ENCODE peak calls at places on chromosomes 4 and X, in nine cellular contexts. S, D, T, F, R, I, K, C and E are unnamed samples.

GRCh38 chr4:152727784-152728183 is 48.0 kb upstream of the TMEM154 start:
- DNase-seq in S (no peak), D (no peak), T (no peak), F (no peak), R (no peak), I (no peak), K (no peak), C (no peak), E (no peak)

GRCh38 chr4:149836546-149836945 is 20.9 kb upstream of the IQCM start:
- DNase-seq in S (no peak), D (no peak), T (no peak), F (no peak), R (no peak), I (no peak), K (no peak), C (no peak), E (peak; percentile 9)

GRCh38 chrX:100512471-100512870 is 72.3 kb upstream of the TNMD start:
- DNase-seq in S (peak; percentile 17), D (no peak), T (peak; percentile 16), F (peak; percentile 2), R (no peak), I (no peak), K (no peak), C (peak; percentile 52), E (peak; percentile 8)

GRCh38 chr4:898123-898522 is 34.0 kb downstream of the GAK start:
- DNase-seq in S (no peak), D (no peak), T (no peak), F (no peak), R (no peak), I (no peak), K (no peak), C (no peak), E (no peak)

GRCh38 chrX:69291111-69291510 is 125.9 kb upstream of the PJA1 start:
- DNase-seq in S (no peak), D (no peak), T (no peak), F (no peak), R (no peak), I (no peak), K (no peak), C (no peak), E (no peak)

GRCh38 chrX:475926-476723 is 89.4 kb upstream of the PPP2R3B start:
- DNase-seq in S (no peak), D (no peak), T (no peak), F (no peak), R (no peak), I (no peak), K (no peak), C (no peak), E (no peak)

GRCh38 chr4:168923526-168924194 is 86.4 kb downstream of the CBR4 start:
- DNase-seq in S (peak; percentile 76), D (peak; percentile 63), T (peak; percentile 91), F (peak; percentile 82), R (peak; percentile 69), I (peak; percentile 63), K (peak; percentile 7), C (peak; percentile 57), E (peak; percentile 76)

GRCh38 chr4:83360018-83360417 is 25.4 kb upstream of the HPSE start:
- DNase-seq in S (no peak), D (no peak), T (no peak), F (no peak), R (no peak), I (no peak), K (no peak), C (no peak), E (no peak)

GRCh38 chr4:181541396-181541795 is 701.8 kb upstream of the TENM3 start:
- DNase-seq in S (no peak), D (no peak), T (no peak), F (no peak), R (no peak), I (no peak), K (no peak), C (no peak), E (peak; percentile 21)

GRCh38 chr4:179823342-179823741 is 2381.1 kb upstream of the AGA start:
- DNase-seq in S (no peak), D (no peak), T (no peak), F (no peak), R (no peak), I (no peak), K (no peak), C (no peak), E (no peak)

GRCh38 chrX:71081348-71082148 is 13.4 kb upstream of the SNX12 start:
- DNase-seq in S (no peak), D (no peak), T (no peak), F (peak; percentile 3), R (no peak), I (no peak), K (no peak), C (no peak), E (peak; percentile 64)

GRCh38 chrX:138287200-138287865 is 424.2 kb downstream of the FGF13 start:
- DNase-seq in S (no peak), D (no peak), T (peak; percentile 91), F (no peak), R (no peak), I (no peak), K (no peak), C (no peak), E (no peak)

GRCh38 chrX:83508006-83508405 is at the start of gene POU3F4:
- DNase-seq in S (no peak), D (no peak), T (peak; percentile 76), F (no peak), R (peak; percentile 37), I (no peak), K (no peak), C (no peak), E (peak; percentile 0)

GRCh38 chrX:23890933-23891332 is 16.8 kb downstream of the APOO start:
- DNase-seq in S (no peak), D (no peak), T (no peak), F (no peak), R (no peak), I (no peak), K (no peak), C (no peak), E (no peak)

GRCh38 chr4:37652747-37653527 is 33.2 kb downstream of the RELL1 start:
- DNase-seq in S (no peak), D (no peak), T (no peak), F (peak; percentile 57), R (no peak), I (no peak), K (no peak), C (no peak), E (no peak)

GRCh38 chr4:15797320-15797719 is 19.2 kb downstream of the CD38 start:
- DNase-seq in S (no peak), D (no peak), T (no peak), F (no peak), R (no peak), I (no peak), K (no peak), C (no peak), E (peak; percentile 65)

GRCh38 chrX:41382699-41383645 is 49.0 kb downstream of the DDX3X start:
- DNase-seq in S (no peak), D (no peak), T (no peak), F (peak; percentile 1), R (no peak), I (no peak), K (no peak), C (no peak), E (no peak)

GRCh38 chr4:17336524-17336941 is 175.4 kb downstream of the QDPR start:
- DNase-seq in S (no peak), D (no peak), T (peak; percentile 37), F (no peak), R (no peak), I (peak; percentile 38), K (peak; percentile 39), C (peak; percentile 27), E (peak; percentile 45)

GRCh38 chr4:78297075-78297815 is 240.1 kb downstream of the FRAS1 start:
- DNase-seq in S (no peak), D (no peak), T (no peak), F (no peak), R (no peak), I (no peak), K (no peak), C (no peak), E (no peak)

GRCh38 chr4:177235026-177235425 is 74.6 kb upstream of the NEIL3 start:
- DNase-seq in S (no peak), D (no peak), T (no peak), F (no peak), R (no peak), I (no peak), K (no peak), C (no peak), E (peak; percentile 32)

GRCh38 chr4:154076921-154077320 is 288.0 kb upstream of the SFRP2 start:
- DNase-seq in S (no peak), D (no peak), T (no peak), F (no peak), R (no peak), I (no peak), K (no peak), C (no peak), E (no peak)

GRCh38 chrX:45743081-45743533 is 542.4 kb upstream of the DIPK2B start:
- DNase-seq in S (no peak), D (no peak), T (no peak), F (peak; percentile 2), R (no peak), I (no peak), K (no peak), C (no peak), E (peak; percentile 71)

GRCh38 chr4:41122309-41122708 is 92.0 kb downstream of the APBB2 start:
- DNase-seq in S (no peak), D (no peak), T (no peak), F (peak; percentile 71), R (no peak), I (no peak), K (no peak), C (no peak), E (no peak)

GRCh38 chr4:30912098-30912719 is 192.0 kb downstream of the PCDH7 start:
- DNase-seq in S (no peak), D (no peak), T (no peak), F (no peak), R (no peak), I (no peak), K (no peak), C (no peak), E (no peak)

GRCh38 chr4:61521451-61521850 is 321.3 kb downstream of the ADGRL3 start:
- DNase-seq in S (no peak), D (no peak), T (no peak), F (no peak), R (no peak), I (no peak), K (no peak), C (no peak), E (peak; percentile 48)

GRCh38 chr4:54794033-54794432 is 136.3 kb downstream of the KIT start:
- DNase-seq in S (peak; percentile 2), D (no peak), T (peak; percentile 5), F (no peak), R (no peak), I (no peak), K (no peak), C (no peak), E (no peak)

GRCh38 chr4:120319230-120319761 is 252.6 kb upstream of the MAD2L1 start:
- DNase-seq in S (no peak), D (no peak), T (no peak), F (no peak), R (no peak), I (no peak), K (no peak), C (no peak), E (no peak)